ENCODE peak calls at places on chromosome 6, in ten cellular contexts. B is dorsolateral prefrontal cortex; K is ovary; O is HCT116; Z is endodermal cell; Y is effector memory CD4-positive, alpha-beta T cell; M is suprapubic skin; J is foreskin fibroblast; C is transverse colon; S is H7. D is an unnamed sample.

GRCh38 chr6:114020223-114020622 is 49.3 kb upstream of the HDAC2 start:
- DNase-seq in J (no peak), B (no peak), M (no peak), O (no peak), Z (no peak), K (no peak), Y (no peak), C (no peak), S (peak; percentile 14), D (no peak)

GRCh38 chr6:11309947-11310665 is 77.6 kb upstream of the NEDD9 start:
- DNase-seq in M (no peak), B (no peak), S (peak; percentile 64), C (no peak), O (no peak), J (peak; percentile 20), Y (no peak), K (no peak), Z (peak; percentile 77), D (no peak)

GRCh38 chr6:43981363-43981990 is 145.8 kb downstream of the MRPL14 start:
- DNase-seq in B (peak; percentile 8), J (no peak), O (no peak), S (no peak), C (no peak), M (peak; percentile 47), K (no peak), Y (no peak), Z (peak; percentile 28), D (no peak)

GRCh38 chr6:161273356-161273751 is 507 bp downstream of the AGPAT4 start:
- DNase-seq in B (no peak), Z (no peak), O (peak; percentile 7), J (peak; percentile 54), Y (peak; percentile 40), S (no peak), C (no peak), M (no peak), K (peak; percentile 42), D (no peak)

GRCh38 chr6:130677312-130677711 is 149.9 kb upstream of the SMLR1 start:
- DNase-seq in K (no peak), S (no peak), Y (no peak), C (no peak), B (no peak), O (no peak), M (no peak), Z (no peak), J (no peak), D (no peak)

GRCh38 chr6:47135772-47136171 is 93.6 kb upstream of the ADGRF1 start:
- DNase-seq in S (no peak), Y (no peak), M (no peak), K (no peak), Z (no peak), J (peak; percentile 89), O (peak; percentile 85), C (no peak), B (no peak), D (no peak)

GRCh38 chr6:129517288-129517687 is 192.7 kb downstream of the ARHGAP18 start:
- DNase-seq in Y (no peak), Z (no peak), K (no peak), C (no peak), J (peak; percentile 68), S (no peak), B (no peak), O (no peak), M (no peak), D (no peak)

GRCh38 chr6:43009124-43009523 is 4.6 kb downstream of the MEA1 start:
- DNase-seq in O (no peak), S (no peak), K (no peak), Y (no peak), J (peak; percentile 70), Z (peak; percentile 76), M (no peak), B (peak; percentile 54), C (no peak), D (no peak)

GRCh38 chr6:113842165-113842564 is 15.0 kb upstream of the MARCKS start:
- DNase-seq in S (no peak), B (no peak), Y (no peak), K (no peak), M (no peak), Z (no peak), C (no peak), J (peak; percentile 46), O (no peak), D (no peak)

GRCh38 chr6:4489538-4489937 is 286.7 kb upstream of the CDYL start:
- DNase-seq in S (no peak), K (no peak), Z (no peak), B (no peak), J (no peak), M (no peak), O (no peak), Y (no peak), C (no peak), D (no peak)

GRCh38 chr6:107550241-107550840 is 60.4 kb downstream of the SOBP start:
- DNase-seq in Z (no peak), O (no peak), S (no peak), C (no peak), K (no peak), J (no peak), Y (no peak), M (no peak), B (no peak), D (no peak)

GRCh38 chr6:138289739-138290138 is 71.4 kb upstream of the PBOV1 start:
- DNase-seq in O (no peak), S (peak; percentile 70), J (no peak), K (no peak), M (no peak), Y (no peak), C (no peak), B (no peak), Z (peak; percentile 83), D (no peak)

GRCh38 chr6:111480988-111481830 is 1.8 kb downstream of the REV3L start:
- DNase-seq in M (no peak), Y (no peak), Z (no peak), B (no peak), O (no peak), C (no peak), K (no peak), J (peak; percentile 32), S (no peak), D (no peak)

GRCh38 chr6:87684895-87685654 is 17.0 kb downstream of the AKIRIN2 start:
- DNase-seq in Y (no peak), J (no peak), K (no peak), C (no peak), O (no peak), M (no peak), B (no peak), S (no peak), Z (no peak), D (no peak)

GRCh38 chr6:129525055-129525454 is 184.9 kb downstream of the ARHGAP18 start:
- DNase-seq in M (no peak), Y (no peak), Z (no peak), J (peak; percentile 69), S (no peak), B (no peak), K (no peak), O (no peak), C (no peak), D (no peak)

GRCh38 chr6:34922177-34922663 is 33.2 kb downstream of the ANKS1A start:
- DNase-seq in M (no peak), B (no peak), O (no peak), K (no peak), J (peak; percentile 72), Z (no peak), C (no peak), S (no peak), Y (no peak), D (peak; percentile 27)

GRCh38 chr6:158037771-158038170 is 56.1 kb downstream of the SYNJ2 start:
- DNase-seq in C (peak; percentile 6), M (no peak), O (no peak), J (no peak), S (no peak), Y (no peak), Z (no peak), K (no peak), B (no peak), D (peak; percentile 43)

GRCh38 chr6:17250237-17250636 is 30.9 kb upstream of the RBM24 start:
- DNase-seq in O (no peak), K (no peak), C (no peak), M (no peak), J (no peak), Y (no peak), S (no peak), Z (no peak), B (no peak), D (no peak)

GRCh38 chr6:148795563-148795962 is 48.7 kb downstream of the UST start:
- DNase-seq in J (no peak), Y (no peak), C (no peak), S (no peak), B (no peak), M (no peak), O (no peak), K (no peak), Z (no peak), D (no peak)
- H3K4me3 ChIP-seq in J (no peak overlapping the region), Y (no peak overlapping the region), C (no peak overlapping the region), S (no peak overlapping the region), B (no peak overlapping the region), M (no peak overlapping the region), O (no peak overlapping the region), K (no peak overlapping the region), Z (no peak overlapping the region), D (no peak overlapping the region)

DNA sequence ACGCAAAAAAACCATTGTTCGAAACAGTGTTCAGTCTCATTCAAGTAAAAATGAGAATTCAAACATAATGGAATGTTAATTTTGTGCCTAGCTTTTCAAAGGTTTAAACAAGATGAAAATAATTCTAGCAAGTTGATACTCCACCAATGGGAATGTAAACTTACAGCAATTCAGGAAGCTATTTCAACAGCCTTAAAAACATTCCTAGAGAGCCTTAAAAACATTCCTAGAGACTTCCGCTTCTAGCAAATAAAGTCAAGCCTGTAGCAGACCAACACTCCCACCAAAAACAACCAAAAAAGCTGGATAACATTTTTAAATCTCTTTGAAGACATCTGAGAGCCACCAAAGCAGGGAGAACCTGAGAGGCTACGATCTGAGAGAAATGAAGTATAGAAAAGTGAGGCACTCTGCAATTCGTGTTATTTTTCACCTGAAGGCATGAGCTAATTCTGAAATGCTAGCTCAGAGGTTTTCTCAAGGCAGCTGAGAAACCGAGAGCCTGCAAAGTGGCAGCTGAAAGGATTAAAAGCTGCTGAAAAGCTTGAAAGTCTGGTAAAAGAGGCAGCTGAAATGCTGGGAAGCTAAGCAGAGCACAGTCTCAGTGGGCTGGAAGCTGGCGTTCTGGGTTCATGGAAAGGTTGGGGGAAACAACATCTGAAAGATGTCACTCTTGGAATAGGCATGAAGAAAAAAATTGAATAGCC is 20.9 kb downstream of the GPR63 start:
- DNase-seq in Y (no peak), B (no peak), J (no peak), Z (peak; percentile 70), O (no peak), C (no peak), S (peak; percentile 11), K (no peak), M (no peak), D (no peak)
- H3K4me3 ChIP-seq in Y (no peak overlapping the region), B (no peak overlapping the region), J (no peak overlapping the region), Z (peak overlapping the region; percentile 55), O (no peak overlapping the region), C (no peak overlapping the region), S (no peak overlapping the region), K (no peak overlapping the region), M (no peak overlapping the region), D (no peak overlapping the region)

GRCh38 chr6:142842423-142843261 is 102.3 kb downstream of the HIVEP2 start:
- DNase-seq in Z (no peak), O (no peak), Y (peak; percentile 28), B (no peak), S (no peak), C (no peak), J (no peak), K (no peak), M (no peak), D (no peak)
- H3K4me3 ChIP-seq in Z (no peak overlapping the region), O (no peak overlapping the region), Y (peak overlapping the region; percentile 44), B (peak overlapping the region; percentile 36), S (no peak overlapping the region), C (no peak overlapping the region), J (peak overlapping the region; percentile 7), K (no peak overlapping the region), M (peak overlapping the region; percentile 23), D (no peak overlapping the region)

GRCh38 chr6:33344771-33345697 is 27.5 kb upstream of the ZBTB22 start:
- DNase-seq in M (peak; percentile 89), Z (peak; percentile 76), C (peak; percentile 71), S (peak; percentile 70), K (peak; percentile 74), J (peak; percentile 78), O (peak; percentile 74), B (peak; percentile 33), Y (peak; percentile 70), D (peak; percentile 33)
- H3K4me3 ChIP-seq in M (peak overlapping the region; percentile 3), Z (no peak overlapping the region), C (no peak overlapping the region), S (no peak overlapping the region), K (no peak overlapping the region), J (no peak overlapping the region), O (no peak overlapping the region), B (peak overlapping the region; percentile 44), Y (peak overlapping the region; percentile 16), D (peak overlapping the region; percentile 1)